ENCODE peak calls at places on chromosome 12, in four cellular contexts. N is tibial nerve, F is left lung, D is sigmoid colon. H is an unnamed sample.

GRCh38 chr12:55818886-55819285 is 1.0 kb downstream of the ORMDL2 start:
- DNase-seq in N (no peak), F (no peak), D (no peak), H (no peak)

GRCh38 chr12:115375188-115375991 is 691.4 kb upstream of the TBX3 start:
- DNase-seq in N (no peak), F (no peak), D (no peak), H (no peak)

GRCh38 chr12:116037941-116038837 is 239.3 kb downstream of the MED13L start:
- DNase-seq in N (no peak), F (no peak), D (no peak), H (no peak)

GRCh38 chr12:93624595-93625294 is 52.3 kb downstream of the SOCS2 start:
- DNase-seq in N (no peak), F (no peak), D (no peak), H (no peak)

GRCh38 chr12:65741662-65742480 is 82.4 kb upstream of the HMGA2 start:
- DNase-seq in N (no peak), F (peak; percentile 78), D (no peak), H (no peak)

GRCh38 chr12:18897816-18898215 is 159.9 kb downstream of the CAPZA3 start:
- DNase-seq in N (no peak), F (no peak), D (no peak), H (no peak)

GRCh38 chr12:71780207-71780822 is 25.7 kb downstream of the RAB21 start:
- DNase-seq in N (no peak), F (no peak), D (no peak), H (no peak)

GRCh38 chr12:127677537-127678131 is 589.3 kb upstream of the TMEM132C start:
- DNase-seq in N (peak; percentile 49), F (no peak), D (peak; percentile 70), H (no peak)

GRCh38 chr12:109743076-109743910 is 29.7 kb downstream of the FAM222A start:
- DNase-seq in N (peak; percentile 7), F (peak; percentile 69), D (peak; percentile 55), H (peak; percentile 61)

GRCh38 chr12:52752516-52752915 is 24.6 kb downstream of the KRT76 start:
- DNase-seq in N (no peak), F (no peak), D (no peak), H (no peak)
- H3K27me3 ChIP-seq in N (no peaks in the 10 kb centered on the region), F (no peaks in the 10 kb centered on the region), D (no peaks in the 10 kb centered on the region), H (no peaks in the 10 kb centered on the region)

DNA sequence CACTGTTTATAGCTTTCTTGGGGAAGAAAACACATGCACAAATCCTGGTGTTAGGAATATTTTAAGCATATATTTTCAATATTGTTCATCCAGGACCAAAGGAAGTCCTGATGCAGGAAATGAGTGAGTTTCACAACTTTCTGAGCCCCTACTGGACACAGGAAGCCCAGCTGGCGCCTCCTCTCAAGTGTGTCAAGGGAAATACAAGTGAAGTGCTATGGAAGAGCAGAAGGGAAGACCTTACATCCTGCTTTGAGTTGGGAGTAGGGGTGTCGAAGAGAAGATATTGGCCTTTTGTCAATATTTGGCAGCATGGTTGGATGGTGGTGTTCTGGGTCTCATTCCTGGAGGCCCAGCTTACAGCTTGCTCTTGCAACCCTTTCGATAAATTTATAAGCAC is 66.1 kb upstream of the ZDHHC17 start:
- DNase-seq in N (no peak), F (no peak), D (no peak), H (no peak)
- H3K27me3 ChIP-seq in N (no peaks in the 10 kb centered on the region), F (no peaks in the 10 kb centered on the region), D (no peaks in the 10 kb centered on the region), H (no peaks in the 10 kb centered on the region)

GRCh38 chr12:459430-460258 is at the start of gene B4GALNT3:
- DNase-seq in N (no peak), F (peak; percentile 89), D (no peak), H (peak; percentile 78)

GRCh38 chr12:457676-458075 is 2.1 kb upstream of the B4GALNT3 start:
- DNase-seq in N (no peak), F (no peak), D (no peak), H (no peak)

GRCh38 chr12:461425-461824 is 1.7 kb downstream of the B4GALNT3 start:
- DNase-seq in N (no peak), F (no peak), D (no peak), H (no peak)

GRCh38 chr12:460301-461230 is 827 bp downstream of the B4GALNT3 start:
- DNase-seq in N (no peak), F (peak; percentile 80), D (no peak), H (peak; percentile 78)

DNA sequence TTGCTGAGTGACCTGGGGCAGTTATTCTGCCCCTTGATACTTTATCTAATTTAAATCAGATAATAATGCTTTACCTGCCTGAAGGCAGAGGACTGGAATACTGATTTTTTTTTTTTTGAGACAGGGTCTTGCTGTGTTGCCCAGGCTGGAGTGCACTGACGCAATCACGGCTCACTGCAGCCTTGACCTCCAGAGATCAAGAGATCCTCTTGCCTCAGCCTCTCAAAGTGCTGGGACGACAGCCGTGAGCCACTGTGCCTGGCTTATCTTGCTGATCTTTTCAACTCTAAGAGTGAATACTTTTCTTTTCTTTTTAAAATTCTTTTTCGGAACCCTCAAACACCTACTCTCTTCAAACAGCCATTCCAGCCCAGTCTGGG is 699 bp upstream of the B4GALNT3 start:
- DNase-seq in N (no peak), F (no peak), D (no peak), H (no peak)
- H3K27me3 ChIP-seq in N (peaks cover 16% of the 10 kb centered on the region), F (peaks cover 21% of the 10 kb centered on the region), D (peaks cover 50% of the 10 kb centered on the region), H (no peaks in the 10 kb centered on the region)

GRCh38 chr12:125185740-125186470 is 120.7 kb downstream of the AACS start:
- DNase-seq in N (no peak), F (peak; percentile 90), D (peak; percentile 77), H (peak; percentile 84)
- H3K27me3 ChIP-seq in N (peaks cover 54% of the 10 kb centered on the region), F (peaks cover 62% of the 10 kb centered on the region), D (peaks cover 52% of the 10 kb centered on the region), H (peaks cover 85% of the 10 kb centered on the region)

DNA sequence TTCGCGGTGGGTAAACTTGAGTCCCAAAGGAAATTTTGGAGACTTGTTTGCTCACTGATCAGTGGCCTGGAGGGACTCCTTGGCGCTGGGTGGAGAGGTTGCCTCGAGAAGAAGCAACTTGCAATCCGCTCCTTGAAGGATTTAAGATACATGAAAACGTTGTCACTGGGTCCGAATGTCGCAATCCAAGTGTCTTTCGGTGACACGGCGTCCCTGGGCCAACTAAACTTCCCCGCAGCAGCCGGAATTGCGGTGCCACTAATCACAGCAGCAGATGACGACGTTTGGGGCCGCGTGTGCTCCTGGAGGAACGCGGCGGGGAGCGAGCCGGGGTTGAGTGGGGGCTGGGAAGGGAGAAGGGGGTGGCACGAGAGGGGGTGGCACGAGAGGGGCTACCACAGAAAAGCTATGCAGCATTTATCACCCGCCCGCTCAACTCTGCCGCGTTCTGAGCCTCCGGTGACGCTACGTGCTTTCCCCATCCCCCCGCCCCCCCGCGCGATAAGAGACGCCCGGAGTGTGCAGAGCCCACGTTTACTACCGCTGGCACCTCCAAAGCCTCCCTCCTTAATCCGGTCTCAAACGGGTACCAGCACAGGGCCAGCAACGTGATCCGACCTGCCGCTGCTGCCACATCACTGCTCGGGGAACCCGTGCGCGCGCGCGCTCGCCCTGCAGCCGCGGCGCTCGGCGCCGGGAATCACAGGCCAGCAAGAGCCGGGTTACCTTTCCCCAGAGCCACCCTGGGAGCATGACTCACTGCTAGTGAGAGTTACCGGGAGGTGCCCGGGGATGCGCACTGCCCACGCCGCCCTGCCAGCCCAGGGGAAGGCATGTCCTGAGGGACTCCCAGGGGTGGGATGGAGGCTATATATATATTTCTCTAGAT is 858 bp upstream of the BHLHE41 start:
- DNase-seq in N (peak; percentile 51), F (peak; percentile 89), D (peak; percentile 93), H (peak; percentile 91)
- H3K27me3 ChIP-seq in N (no peaks in the 10 kb centered on the region), F (peaks cover 38% of the 10 kb centered on the region), D (no peaks in the 10 kb centered on the region), H (peaks cover 18% of the 10 kb centered on the region)

DNA sequence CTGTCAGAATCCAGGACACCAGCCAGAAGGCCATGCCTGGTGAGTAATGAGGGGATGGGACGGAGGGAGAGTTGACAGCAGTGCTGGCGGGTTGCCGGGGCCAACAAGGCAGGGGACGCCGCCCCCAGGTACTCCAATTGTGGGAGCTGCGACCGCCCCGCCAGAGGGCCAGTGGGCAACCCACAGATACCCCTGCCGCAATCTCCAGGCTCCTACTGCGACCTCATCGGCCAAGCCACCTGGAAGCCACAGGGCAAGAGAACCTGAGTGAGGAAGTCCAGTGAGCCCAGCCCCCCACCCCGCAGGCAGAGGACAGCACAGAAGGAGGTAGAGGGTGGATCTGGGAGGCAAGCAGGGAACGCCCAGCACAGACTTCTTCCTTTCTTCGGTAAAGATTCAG is 103.0 kb downstream of the RIMBP2 start:
- DNase-seq in N (no peak), F (peak; percentile 75), D (peak; percentile 40), H (no peak)
- H3K27me3 ChIP-seq in N (no peaks in the 10 kb centered on the region), F (no peaks in the 10 kb centered on the region), D (no peaks in the 10 kb centered on the region), H (no peaks in the 10 kb centered on the region)

GRCh38 chr12:54008260-54008552 is 579 bp upstream of the HOXC8 start:
- DNase-seq in N (no peak), F (no peak), D (no peak), H (no peak)
- H3K27me3 ChIP-seq in N (peaks cover 57% of the 10 kb centered on the region), F (peaks cover 92% of the 10 kb centered on the region), D (peaks cover 100% of the 10 kb centered on the region), H (peaks cover 15% of the 10 kb centered on the region)

DNA sequence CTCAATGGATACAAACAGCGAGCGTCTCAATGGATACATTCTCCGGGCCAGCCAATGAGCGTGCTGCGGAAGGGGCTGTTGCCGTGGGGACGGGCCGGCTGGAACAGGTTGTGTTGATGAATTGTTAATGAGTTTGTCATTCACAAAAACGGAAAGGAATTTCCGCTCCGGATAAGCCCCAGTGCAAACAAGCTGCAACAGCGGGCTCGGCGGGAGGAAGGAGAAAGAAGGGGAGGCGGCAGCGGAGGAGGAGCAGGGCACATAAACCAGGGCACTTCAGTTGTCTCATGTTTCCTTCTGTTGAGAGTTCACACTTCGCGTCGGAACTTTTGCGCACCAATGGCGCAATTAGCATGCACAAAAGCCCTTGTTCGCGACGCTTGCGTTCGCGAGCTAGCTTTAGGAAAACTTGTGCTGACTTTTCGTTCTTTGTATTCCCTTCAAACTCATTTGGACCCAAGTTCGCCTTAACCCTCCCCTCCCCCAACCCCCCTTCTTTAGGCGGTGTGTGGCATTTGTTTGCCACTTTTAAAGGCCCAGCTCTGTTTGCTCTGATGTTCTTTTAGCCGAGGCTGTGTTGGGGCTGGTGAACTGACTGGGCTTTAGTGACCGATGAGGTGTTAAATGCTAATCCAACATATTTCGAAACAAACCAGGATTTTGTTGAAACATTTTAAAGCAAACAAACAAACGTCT is at the start of gene DUSP6:
- DNase-seq in N (peak; percentile 88), F (peak; percentile 97), D (peak; percentile 97), H (peak; percentile 98)
- H3K27me3 ChIP-seq in N (no peaks in the 10 kb centered on the region), F (no peaks in the 10 kb centered on the region), D (no peaks in the 10 kb centered on the region), H (no peaks in the 10 kb centered on the region)

H was measured in spleen.